ENCODE peak calls at places on chromosomes 12 and 14, in eight cellular contexts. N, F, M, J, V, Y, K and U are unnamed samples.

GRCh38 chr12:43957732-43958131 is 121.9 kb downstream of the TMEM117 start:
- DNase-seq in K (peak), F (peak), V (no peak), J (peak), Y (peak), N (peak), M (peak), U (peak)

GRCh38 chr12:12294215-12295005 is 27.6 kb upstream of the LRP6 start:
- DNase-seq in V (no peak), M (peak), J (no peak), Y (no peak), N (no peak), K (no peak), F (no peak), U (no peak)

GRCh38 chr14:77892381-77892871 is 92.5 kb downstream of the ADCK1 start:
- DNase-seq in J (no peak), F (no peak), N (no peak), M (no peak), V (no peak), K (no peak), Y (no peak), U (no peak)

GRCh38 chr14:56995010-56995409 is 184.7 kb upstream of the OTX2 start:
- DNase-seq in M (no peak), V (no peak), N (no peak), Y (no peak), J (no peak), K (no peak), F (no peak), U (no peak)

GRCh38 chr14:67526676-67527459 is 6.2 kb upstream of the PLEKHH1 start:
- DNase-seq in K (peak), Y (peak), V (peak), M (peak), N (peak), J (peak), F (peak), U (peak)

GRCh38 chr12:7989827-7990491 is 42.6 kb upstream of the FOXJ2 start:
- DNase-seq in M (no peak), Y (no peak), J (no peak), K (no peak), F (peak), N (no peak), V (no peak), U (no peak)

GRCh38 chr14:21083565-21084325 is 13.6 kb downstream of the ARHGEF40 start:
- DNase-seq in J (no peak), V (no peak), K (no peak), M (no peak), N (no peak), Y (no peak), F (no peak), U (no peak)

GRCh38 chr12:6443361-6443983 is 1.3 kb upstream of the CD27 start:
- DNase-seq in J (no peak), F (peak), N (no peak), M (no peak), V (no peak), Y (no peak), K (no peak), U (no peak)

GRCh38 chr14:63045234-63045611 is at the start of gene KCNH5:
- DNase-seq in K (peak), F (no peak), N (no peak), V (no peak), Y (peak), J (no peak), M (peak), U (peak)

GRCh38 chr14:103296987-103297386 is 37.0 kb upstream of the EIF5 start:
- DNase-seq in K (no peak), Y (no peak), V (no peak), N (no peak), M (no peak), J (no peak), F (no peak), U (no peak)

GRCh38 chr12:9761407-9761736 is 671 bp upstream of the CD69 start:
- DNase-seq in K (no peak), J (no peak), F (no peak), M (no peak), V (no peak), N (no peak), Y (no peak), U (no peak)

GRCh38 chr14:98947911-98948595 is 323.9 kb downstream of the BCL11B start:
- DNase-seq in Y (no peak), V (no peak), M (no peak), F (no peak), N (no peak), J (no peak), K (no peak), U (no peak)

GRCh38 chr12:114691196-114691595 is 7.2 kb upstream of the TBX3 start:
- DNase-seq in F (no peak), N (no peak), Y (no peak), M (no peak), V (no peak), K (no peak), J (no peak), U (no peak)

GRCh38 chr12:27486986-27487385 is 37.0 kb upstream of the PPFIBP1 start:
- DNase-seq in K (no peak), V (no peak), Y (no peak), J (no peak), M (no peak), F (no peak), N (peak), U (no peak)

GRCh38 chr12:94570161-94570560 is 80.2 kb downstream of the TMCC3 start:
- DNase-seq in K (no peak), J (no peak), F (no peak), V (peak), Y (no peak), M (no peak), N (no peak), U (peak)

GRCh38 chr12:25372002-25372401 is 121.3 kb upstream of the KRAS start:
- DNase-seq in M (no peak), K (no peak), V (no peak), Y (no peak), F (no peak), J (no peak), N (no peak), U (no peak)

GRCh38 chr12:70853326-70853725 is 67.2 kb downstream of the PTPRR start:
- DNase-seq in K (no peak), F (no peak), N (no peak), J (peak), V (no peak), M (peak), Y (no peak), U (peak)

GRCh38 chr14:28813810-28814209 is 47.2 kb downstream of the FOXG1 start:
- DNase-seq in F (no peak), M (no peak), K (no peak), J (no peak), N (peak), Y (no peak), V (no peak), U (peak)

GRCh38 chr12:87953257-87953860 is 75.8 kb downstream of the C12orf50 start:
- DNase-seq in V (peak), J (peak), M (peak), K (peak), N (peak), F (no peak), Y (no peak), U (peak)

GRCh38 chr12:88544991-88545684 is 35.1 kb downstream of the KITLG start:
- DNase-seq in M (no peak), F (no peak), K (no peak), N (peak), Y (no peak), V (no peak), J (no peak), U (peak)

GRCh38 chr12:127893875-127894635 is 372.9 kb upstream of the TMEM132C start:
- DNase-seq in M (no peak), V (no peak), N (no peak), F (no peak), K (no peak), J (no peak), Y (no peak), U (no peak)

GRCh38 chr12:48980953-48981756 is 3.0 kb downstream of the WNT1 start:
- DNase-seq in J (no peak), Y (no peak), M (no peak), V (no peak), K (no peak), N (no peak), F (no peak), U (no peak)

GRCh38 chr14:97319691-97320090 is 522.5 kb downstream of the VRK1 start:
- DNase-seq in F (no peak), N (no peak), Y (no peak), J (no peak), K (no peak), M (no peak), V (no peak), U (no peak)

GRCh38 chr14:37588667-37588955 is 6.4 kb downstream of the FOXA1 start:
- DNase-seq in N (no peak), Y (peak), F (no peak), V (no peak), J (no peak), K (no peak), M (no peak), U (no peak)

GRCh38 chr12:96906849-96907664 is at the start of gene NEDD1:
- DNase-seq in F (peak), J (peak), K (peak), N (peak), Y (peak), V (peak), M (peak), U (peak)

GRCh38 chr12:99911967-99912366 is 72.8 kb downstream of the ANKS1B start:
- DNase-seq in J (no peak), K (no peak), Y (no peak), M (no peak), V (no peak), F (no peak), N (peak), U (peak)

GRCh38 chr12:108810636-108811035 is 46.7 kb downstream of the SSH1 start:
- DNase-seq in F (no peak), J (no peak), M (peak), K (no peak), N (no peak), V (no peak), Y (no peak), U (no peak)

GRCh38 chr12:84757978-84758377 is 154.6 kb downstream of the SLC6A15 start:
- DNase-seq in N (peak), Y (no peak), K (no peak), V (no peak), J (no peak), M (peak), F (no peak), U (peak)

GRCh38 chr12:92138144-92138543 is 7.5 kb downstream of the BTG1 start:
- DNase-seq in M (no peak), K (no peak), N (no peak), F (no peak), J (no peak), V (no peak), Y (no peak), U (no peak)

GRCh38 chr12:85693093-85693665 is 143.0 kb downstream of the RASSF9 start:
- DNase-seq in M (no peak), N (no peak), V (no peak), F (no peak), Y (no peak), K (no peak), J (no peak), U (no peak)